ENCODE peak calls at places on chromosomes 13 and 19, in nine cellular contexts. K is activated naive CD8-positive, alpha-beta T cell treated with anti-CD3 and anti-CD28 coated beads for 36 hours; D is fibroblast of the conjunctiva; S is NCI-H1048; H is stimulated activated CD8-positive, alpha-beta memory T cell treated with anti-CD3 and anti-CD28 coated beads, Interleukin-4, amount 100 ng/mL, for 24 hours; X is activated T-cell treated with anti-CD3 and anti-CD28 coated beads, Interleukin-2, amount 50 U/mL, for 48 hours; L is SW480; W is HEK293T; B is body of pancreas. V is an unnamed sample.

GRCh38 chr19:964761-965694 is 19.1 kb upstream of the WDR18 start:
- DNase-seq in X (no peak), H (no peak), K (no peak), S (no peak), D (no peak), L (no peak), B (no peak), W (no peak), V (no peak)

GRCh38 chr13:80341098-80341701 is at the start of gene SPRY2:
- DNase-seq in B (peak; percentile 96), S (peak; percentile 83), X (peak; percentile 59), H (no peak), L (peak; percentile 97), D (peak; percentile 97), W (peak; percentile 95), K (peak; percentile 50), V (peak; percentile 97)

GRCh38 chr13:51778407-51778806 is 25.6 kb downstream of the DHRS12 start:
- DNase-seq in L (peak; percentile 73), W (no peak), D (no peak), X (no peak), H (no peak), K (no peak), B (peak; percentile 70), S (no peak), V (no peak)

GRCh38 chr19:56393119-56394012 is at the start of gene ZNF582:
- DNase-seq in X (peak; percentile 90), H (peak; percentile 85), L (no peak), S (no peak), W (peak; percentile 95), K (peak; percentile 93), B (peak; percentile 97), D (peak; percentile 95), V (peak; percentile 98)

GRCh38 chr19:4913996-4914735 is 4.9 kb downstream of the UHRF1 start:
- DNase-seq in L (peak; percentile 13), D (no peak), H (peak; percentile 19), K (peak; percentile 43), B (no peak), X (peak; percentile 53), S (no peak), W (no peak), V (no peak)

GRCh38 chr13:76462003-76462402 is 424.2 kb downstream of the KCTD12 start:
- DNase-seq in D (peak; percentile 27), B (no peak), L (no peak), S (no peak), H (no peak), K (no peak), W (no peak), X (no peak), V (no peak)

GRCh38 chr19:1651061-1651547 is 1.3 kb downstream of the TCF3 start:
- DNase-seq in D (no peak), X (peak; percentile 74), H (peak; percentile 61), S (no peak), B (no peak), L (no peak), K (peak; percentile 82), W (no peak), V (peak; percentile 76)

GRCh38 chr13:99133848-99134247 is 66.8 kb upstream of the UBAC2 start:
- DNase-seq in D (no peak), K (no peak), B (no peak), L (no peak), S (no peak), X (no peak), W (no peak), H (no peak), V (no peak)

GRCh38 chr19:41860419-41861097 is 503 bp downstream of the RPS19 start:
- DNase-seq in S (no peak), H (no peak), L (no peak), B (peak; percentile 19), D (no peak), X (no peak), K (no peak), W (no peak), V (peak; percentile 30)

GRCh38 chr13:27851481-27851880 is 59.2 kb downstream of the GSX1 start:
- DNase-seq in W (no peak), B (no peak), H (no peak), S (no peak), D (no peak), K (no peak), L (no peak), X (no peak), V (no peak)

GRCh38 chr13:32432856-32433255 is 4.9 kb upstream of the N4BP2L1 start:
- DNase-seq in X (no peak), B (no peak), H (no peak), K (no peak), D (no peak), W (no peak), S (no peak), L (no peak), V (no peak)

GRCh38 chr19:54521022-54521859 is 18.6 kb downstream of the LAIR2 start:
- DNase-seq in B (no peak), S (no peak), K (no peak), L (no peak), W (no peak), D (no peak), X (peak; percentile 41), H (no peak), V (no peak)

GRCh38 chr13:36275190-36276002 is 22.2 kb downstream of the CCDC169 start:
- DNase-seq in B (peak; percentile 62), L (peak; percentile 72), H (no peak), S (no peak), X (no peak), W (peak; percentile 36), K (no peak), D (peak; percentile 84), V (peak; percentile 80)

GRCh38 chr13:48542581-48543341 is 9.9 kb upstream of the RCBTB2 start:
- DNase-seq in W (no peak), K (no peak), H (no peak), L (no peak), X (no peak), D (no peak), B (peak; percentile 60), S (no peak), V (peak; percentile 59)

GRCh38 chr19:2135474-2136402 is 15.6 kb downstream of the AP3D1 start:
- DNase-seq in D (no peak), L (no peak), S (no peak), K (no peak), B (no peak), W (no peak), X (no peak), H (no peak), V (no peak)

GRCh38 chr13:101712026-101712348 is 259.5 kb downstream of the ITGBL1 start:
- DNase-seq in X (no peak), W (no peak), L (no peak), K (no peak), D (no peak), S (no peak), B (no peak), H (no peak), V (no peak)

GRCh38 chr19:46728208-46728607 is 11.3 kb upstream of the PRKD2 start:
- DNase-seq in K (no peak), X (no peak), W (no peak), H (no peak), S (no peak), L (no peak), D (no peak), B (no peak), V (no peak)

GRCh38 chr13:21638319-21639282 is 32.3 kb upstream of the FGF9 start:
- DNase-seq in B (peak; percentile 18), L (peak; percentile 60), X (no peak), S (no peak), K (no peak), D (no peak), W (peak; percentile 13), H (no peak), V (no peak)

GRCh38 chr19:38034153-38034835 is 127.3 kb downstream of the SIPA1L3 start:
- DNase-seq in B (no peak), K (no peak), X (no peak), D (no peak), S (no peak), H (no peak), W (no peak), L (no peak), V (no peak)

GRCh38 chr19:48696353-48697010 is 711 bp downstream of the FUT2 start:
- DNase-seq in W (no peak), X (no peak), H (no peak), S (no peak), D (no peak), K (no peak), B (peak; percentile 38), L (no peak), V (peak; percentile 61)

GRCh38 chr19:12638611-12639182 is 27.8 kb downstream of the MAN2B1 start:
- DNase-seq in S (no peak), K (no peak), H (no peak), L (no peak), D (no peak), B (no peak), W (no peak), X (no peak), V (no peak)